ENCODE peak calls at places on chromosomes 11 and 22, in nine cellular contexts. One of them, this sample, is unnamed.
A peak's percentile ranks its signal among the peaks of the same experiment; 100 is the strongest.

GRCh38 chr11:2252018-2252417 is 18.4 kb downstream of the ASCL2 start:
- DNase-seq in pancreas: no peak
- DNase-seq in dorsolateral prefrontal cortex: peak; percentile 21
- DNase-seq in mammary epithelial cell: no peak
- DNase-seq in lower lobe of right lung: no peak
- DNase-seq in heart right ventricle: no peak
- DNase-seq in foreskin keratinocyte: no peak
- DNase-seq in cardiac muscle cell: no peak
- DNase-seq in WERI-Rb-1: no peak
- DNase-seq in this sample: no peak

GRCh38 chr22:46457502-46458488 is 79.6 kb downstream of the CELSR1 start:
- DNase-seq in foreskin keratinocyte: peak; percentile 88
- DNase-seq in dorsolateral prefrontal cortex: no peak
- DNase-seq in lower lobe of right lung: no peak
- DNase-seq in pancreas: peak; percentile 18
- DNase-seq in mammary epithelial cell: peak; percentile 93
- DNase-seq in WERI-Rb-1: no peak
- DNase-seq in cardiac muscle cell: peak; percentile 49
- DNase-seq in heart right ventricle: no peak
- DNase-seq in this sample: no peak

GRCh38 chr22:44406581-44407403 is 91.2 kb downstream of the RTL6 start:
- DNase-seq in lower lobe of right lung: no peak
- DNase-seq in cardiac muscle cell: no peak
- DNase-seq in mammary epithelial cell: no peak
- DNase-seq in heart right ventricle: no peak
- DNase-seq in dorsolateral prefrontal cortex: no peak
- DNase-seq in WERI-Rb-1: no peak
- DNase-seq in foreskin keratinocyte: peak; percentile 80
- DNase-seq in pancreas: no peak
- DNase-seq in this sample: no peak

GRCh38 chr11:104163100-104164027 is 583 bp downstream of the PDGFD start:
- DNase-seq in lower lobe of right lung: no peak
- DNase-seq in cardiac muscle cell: peak; percentile 52
- DNase-seq in dorsolateral prefrontal cortex: no peak
- DNase-seq in mammary epithelial cell: peak; percentile 35
- DNase-seq in WERI-Rb-1: no peak
- DNase-seq in foreskin keratinocyte: no peak
- DNase-seq in pancreas: peak; percentile 66
- DNase-seq in heart right ventricle: peak; percentile 30
- DNase-seq in this sample: no peak

GRCh38 chr11:2406476-2406875 is 5.9 kb downstream of the TSSC4 start:
- DNase-seq in lower lobe of right lung: no peak
- DNase-seq in dorsolateral prefrontal cortex: no peak
- DNase-seq in cardiac muscle cell: no peak
- DNase-seq in foreskin keratinocyte: no peak
- DNase-seq in mammary epithelial cell: no peak
- DNase-seq in pancreas: no peak
- DNase-seq in heart right ventricle: no peak
- DNase-seq in WERI-Rb-1: no peak
- DNase-seq in this sample: no peak

GRCh38 chr11:64101461-64101860 is 64.5 kb downstream of the MACROD1 start:
- DNase-seq in foreskin keratinocyte: no peak
- DNase-seq in dorsolateral prefrontal cortex: peak; percentile 68
- DNase-seq in WERI-Rb-1: no peak
- DNase-seq in pancreas: no peak
- DNase-seq in mammary epithelial cell: no peak
- DNase-seq in lower lobe of right lung: no peak
- DNase-seq in heart right ventricle: no peak
- DNase-seq in cardiac muscle cell: no peak
- DNase-seq in this sample: peak; percentile 57

GRCh38 chr11:122509899-122510298 is 145.6 kb upstream of the UBASH3B start:
- DNase-seq in foreskin keratinocyte: no peak
- DNase-seq in cardiac muscle cell: no peak
- DNase-seq in heart right ventricle: no peak
- DNase-seq in lower lobe of right lung: no peak
- DNase-seq in WERI-Rb-1: no peak
- DNase-seq in pancreas: no peak
- DNase-seq in mammary epithelial cell: no peak
- DNase-seq in dorsolateral prefrontal cortex: no peak
- DNase-seq in this sample: no peak

GRCh38 chr22:45261407-45262088 is 20.9 kb upstream of the KIAA0930 start:
- DNase-seq in lower lobe of right lung: no peak
- DNase-seq in dorsolateral prefrontal cortex: no peak
- DNase-seq in WERI-Rb-1: no peak
- DNase-seq in foreskin keratinocyte: no peak
- DNase-seq in pancreas: no peak
- DNase-seq in cardiac muscle cell: no peak
- DNase-seq in heart right ventricle: no peak
- DNase-seq in mammary epithelial cell: no peak
- DNase-seq in this sample: no peak

GRCh38 chr11:112644410-112645131 is 316.6 kb upstream of the NCAM1 start:
- DNase-seq in dorsolateral prefrontal cortex: no peak
- DNase-seq in cardiac muscle cell: no peak
- DNase-seq in lower lobe of right lung: no peak
- DNase-seq in mammary epithelial cell: no peak
- DNase-seq in pancreas: no peak
- DNase-seq in WERI-Rb-1: no peak
- DNase-seq in heart right ventricle: no peak
- DNase-seq in foreskin keratinocyte: no peak
- DNase-seq in this sample: no peak

GRCh38 chr11:102560555-102561011 is 30.0 kb upstream of the MMP7 start:
- DNase-seq in pancreas: no peak
- DNase-seq in heart right ventricle: no peak
- DNase-seq in lower lobe of right lung: no peak
- DNase-seq in cardiac muscle cell: peak; percentile 79
- DNase-seq in WERI-Rb-1: no peak
- DNase-seq in mammary epithelial cell: peak; percentile 85
- DNase-seq in dorsolateral prefrontal cortex: no peak
- DNase-seq in foreskin keratinocyte: peak; percentile 37
- DNase-seq in this sample: no peak

GRCh38 chr11:33552756-33553155 is 147.9 kb downstream of the C11orf91 start:
- DNase-seq in cardiac muscle cell: no peak
- DNase-seq in heart right ventricle: no peak
- DNase-seq in foreskin keratinocyte: peak; percentile 73
- DNase-seq in lower lobe of right lung: no peak
- DNase-seq in dorsolateral prefrontal cortex: no peak
- DNase-seq in WERI-Rb-1: no peak
- DNase-seq in pancreas: no peak
- DNase-seq in mammary epithelial cell: peak; percentile 20
- DNase-seq in this sample: no peak

GRCh38 chr11:10640308-10640707 is 53.2 kb downstream of the IRAG1 start:
- DNase-seq in pancreas: no peak
- DNase-seq in dorsolateral prefrontal cortex: no peak
- DNase-seq in cardiac muscle cell: no peak
- DNase-seq in lower lobe of right lung: no peak
- DNase-seq in foreskin keratinocyte: no peak
- DNase-seq in WERI-Rb-1: peak; percentile 50
- DNase-seq in heart right ventricle: no peak
- DNase-seq in mammary epithelial cell: no peak
- DNase-seq in this sample: no peak

GRCh38 chr11:5242933-5243844 is 6.5 kb downstream of the HBG1 start:
- DNase-seq in foreskin keratinocyte: no peak
- DNase-seq in mammary epithelial cell: no peak
- DNase-seq in cardiac muscle cell: no peak
- DNase-seq in WERI-Rb-1: no peak
- DNase-seq in dorsolateral prefrontal cortex: no peak
- DNase-seq in heart right ventricle: no peak
- DNase-seq in pancreas: no peak
- DNase-seq in lower lobe of right lung: no peak
- DNase-seq in this sample: no peak

GRCh38 chr11:66789097-66789890 is 53.9 kb upstream of the RCE1 start:
- DNase-seq in foreskin keratinocyte: no peak
- DNase-seq in heart right ventricle: no peak
- DNase-seq in cardiac muscle cell: no peak
- DNase-seq in mammary epithelial cell: no peak
- DNase-seq in lower lobe of right lung: no peak
- DNase-seq in WERI-Rb-1: no peak
- DNase-seq in dorsolateral prefrontal cortex: no peak
- DNase-seq in pancreas: no peak
- DNase-seq in this sample: no peak

GRCh38 chr11:21949741-21950413 is 243.0 kb upstream of the ANO5 start:
- DNase-seq in dorsolateral prefrontal cortex: no peak
- DNase-seq in mammary epithelial cell: no peak
- DNase-seq in pancreas: no peak
- DNase-seq in WERI-Rb-1: no peak
- DNase-seq in heart right ventricle: no peak
- DNase-seq in foreskin keratinocyte: no peak
- DNase-seq in lower lobe of right lung: no peak
- DNase-seq in cardiac muscle cell: no peak
- DNase-seq in this sample: no peak

GRCh38 chr22:45804319-45804985 is 132.8 kb downstream of the ATXN10 start:
- DNase-seq in cardiac muscle cell: peak; percentile 14
- DNase-seq in dorsolateral prefrontal cortex: no peak
- DNase-seq in lower lobe of right lung: no peak
- DNase-seq in heart right ventricle: no peak
- DNase-seq in foreskin keratinocyte: no peak
- DNase-seq in mammary epithelial cell: no peak
- DNase-seq in WERI-Rb-1: no peak
- DNase-seq in pancreas: no peak
- DNase-seq in this sample: no peak

GRCh38 chr11:34302046-34302921 is 55.5 kb downstream of the ABTB2 start:
- DNase-seq in pancreas: no peak
- DNase-seq in lower lobe of right lung: no peak
- DNase-seq in foreskin keratinocyte: no peak
- DNase-seq in heart right ventricle: no peak
- DNase-seq in WERI-Rb-1: no peak
- DNase-seq in cardiac muscle cell: peak; percentile 89
- DNase-seq in mammary epithelial cell: peak; percentile 77
- DNase-seq in dorsolateral prefrontal cortex: no peak
- DNase-seq in this sample: no peak

GRCh38 chr22:41775976-41776375 is 24.5 kb upstream of the CCDC134 start:
- DNase-seq in heart right ventricle: no peak
- DNase-seq in WERI-Rb-1: no peak
- DNase-seq in foreskin keratinocyte: no peak
- DNase-seq in dorsolateral prefrontal cortex: no peak
- DNase-seq in pancreas: no peak
- DNase-seq in lower lobe of right lung: no peak
- DNase-seq in mammary epithelial cell: no peak
- DNase-seq in cardiac muscle cell: peak; percentile 6
- DNase-seq in this sample: no peak

GRCh38 chr11:128506384-128506783 is 81.0 kb downstream of the ETS1 start:
- DNase-seq in lower lobe of right lung: no peak
- DNase-seq in dorsolateral prefrontal cortex: no peak
- DNase-seq in foreskin keratinocyte: no peak
- DNase-seq in mammary epithelial cell: no peak
- DNase-seq in cardiac muscle cell: no peak
- DNase-seq in pancreas: no peak
- DNase-seq in heart right ventricle: no peak
- DNase-seq in WERI-Rb-1: peak; percentile 21
- DNase-seq in this sample: no peak

GRCh38 chr11:128506999-128507591 is 80.3 kb downstream of the ETS1 start:
- DNase-seq in lower lobe of right lung: peak; percentile 70
- DNase-seq in pancreas: peak; percentile 82
- DNase-seq in WERI-Rb-1: peak; percentile 72
- DNase-seq in mammary epithelial cell: peak; percentile 90
- DNase-seq in dorsolateral prefrontal cortex: peak; percentile 58
- DNase-seq in foreskin keratinocyte: peak; percentile 92
- DNase-seq in cardiac muscle cell: peak; percentile 93
- DNase-seq in heart right ventricle: peak; percentile 75
- DNase-seq in this sample: no peak

GRCh38 chr11:128503231-128503991 is 83.9 kb downstream of the ETS1 start:
- DNase-seq in dorsolateral prefrontal cortex: no peak
- DNase-seq in mammary epithelial cell: peak; percentile 92
- DNase-seq in cardiac muscle cell: peak; percentile 65
- DNase-seq in lower lobe of right lung: no peak
- DNase-seq in foreskin keratinocyte: peak; percentile 98
- DNase-seq in WERI-Rb-1: no peak
- DNase-seq in pancreas: no peak
- DNase-seq in heart right ventricle: no peak
- DNase-seq in this sample: no peak

GRCh38 chr11:128504489-128504888 is 82.9 kb downstream of the ETS1 start:
- DNase-seq in WERI-Rb-1: no peak
- DNase-seq in foreskin keratinocyte: no peak
- DNase-seq in pancreas: no peak
- DNase-seq in lower lobe of right lung: no peak
- DNase-seq in mammary epithelial cell: no peak
- DNase-seq in heart right ventricle: no peak
- DNase-seq in cardiac muscle cell: no peak
- DNase-seq in dorsolateral prefrontal cortex: no peak
- DNase-seq in this sample: no peak

GRCh38 chr11:128505449-128506058 is 81.8 kb downstream of the ETS1 start:
- DNase-seq in heart right ventricle: no peak
- DNase-seq in dorsolateral prefrontal cortex: peak; percentile 36
- DNase-seq in WERI-Rb-1: peak; percentile 93
- DNase-seq in lower lobe of right lung: no peak
- DNase-seq in mammary epithelial cell: no peak
- DNase-seq in pancreas: no peak
- DNase-seq in foreskin keratinocyte: no peak
- DNase-seq in cardiac muscle cell: no peak
- DNase-seq in this sample: no peak
- H3K27ac ChIP-seq in heart right ventricle: peak overlapping the region; percentile 86
- H3K27ac ChIP-seq in dorsolateral prefrontal cortex: no peak overlapping the region
- H3K27ac ChIP-seq in WERI-Rb-1: peak overlapping the region; percentile 74
- H3K27ac ChIP-seq in lower lobe of right lung: peak overlapping the region; percentile 83
- H3K27ac ChIP-seq in mammary epithelial cell: no peak overlapping the region
- H3K27ac ChIP-seq in pancreas: no peak overlapping the region
- H3K27ac ChIP-seq in foreskin keratinocyte: no peak overlapping the region
- H3K27ac ChIP-seq in cardiac muscle cell: no peak overlapping the region
- H3K27ac ChIP-seq in this sample: no peak overlapping the region

DNA sequence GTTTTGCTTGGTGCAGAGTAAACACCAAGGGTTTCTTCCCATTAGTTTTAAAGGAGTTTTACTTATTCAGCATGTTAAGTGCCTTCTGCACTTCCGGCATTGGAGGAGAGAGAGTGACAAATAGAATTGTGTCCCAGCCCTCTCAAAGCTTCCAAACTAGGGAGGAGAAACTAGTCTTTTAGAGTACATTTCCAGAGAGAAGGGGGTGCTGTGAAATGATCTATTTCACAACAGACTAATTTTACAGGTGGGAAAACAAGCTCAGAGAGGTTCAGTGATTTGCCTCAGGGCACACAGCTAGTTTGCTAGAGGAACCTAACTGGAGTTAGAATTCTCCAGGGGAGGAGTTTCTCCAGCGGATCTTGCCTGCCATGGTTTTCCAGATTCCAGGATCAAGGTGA is 12.6 kb downstream of the MPST start:
- DNase-seq in lower lobe of right lung: no peak
- DNase-seq in cardiac muscle cell: no peak
- DNase-seq in heart right ventricle: no peak
- DNase-seq in dorsolateral prefrontal cortex: no peak
- DNase-seq in pancreas: no peak
- DNase-seq in mammary epithelial cell: no peak
- DNase-seq in foreskin keratinocyte: no peak
- DNase-seq in WERI-Rb-1: no peak
- DNase-seq in this sample: no peak
- H3K27ac ChIP-seq in lower lobe of right lung: peak overlapping the region; percentile 62
- H3K27ac ChIP-seq in cardiac muscle cell: no peak overlapping the region
- H3K27ac ChIP-seq in heart right ventricle: no peak overlapping the region
- H3K27ac ChIP-seq in dorsolateral prefrontal cortex: no peak overlapping the region
- H3K27ac ChIP-seq in pancreas: peak overlapping the region; percentile 72
- H3K27ac ChIP-seq in mammary epithelial cell: no peak overlapping the region
- H3K27ac ChIP-seq in foreskin keratinocyte: no peak overlapping the region
- H3K27ac ChIP-seq in WERI-Rb-1: no peak overlapping the region
- H3K27ac ChIP-seq in this sample: no peak overlapping the region

GRCh38 chr11:73176145-73176891 is 34.2 kb upstream of the FCHSD2 start:
- DNase-seq in pancreas: no peak
- DNase-seq in dorsolateral prefrontal cortex: no peak
- DNase-seq in heart right ventricle: no peak
- DNase-seq in foreskin keratinocyte: no peak
- DNase-seq in cardiac muscle cell: no peak
- DNase-seq in WERI-Rb-1: no peak
- DNase-seq in mammary epithelial cell: no peak
- DNase-seq in lower lobe of right lung: no peak
- DNase-seq in this sample: no peak
- H3K27ac ChIP-seq in pancreas: peak overlapping the region; percentile 33
- H3K27ac ChIP-seq in dorsolateral prefrontal cortex: no peak overlapping the region
- H3K27ac ChIP-seq in heart right ventricle: peak overlapping the region; percentile 89
- H3K27ac ChIP-seq in foreskin keratinocyte: no peak overlapping the region
- H3K27ac ChIP-seq in cardiac muscle cell: no peak overlapping the region
- H3K27ac ChIP-seq in WERI-Rb-1: no peak overlapping the region
- H3K27ac ChIP-seq in mammary epithelial cell: no peak overlapping the region
- H3K27ac ChIP-seq in lower lobe of right lung: peak overlapping the region; percentile 72
- H3K27ac ChIP-seq in this sample: no peak overlapping the region

GRCh38 chr22:50046481-50047245 is 11.4 kb downstream of the TTLL8 start:
- DNase-seq in heart right ventricle: no peak
- DNase-seq in lower lobe of right lung: no peak
- DNase-seq in cardiac muscle cell: no peak
- DNase-seq in dorsolateral prefrontal cortex: no peak
- DNase-seq in foreskin keratinocyte: no peak
- DNase-seq in pancreas: no peak
- DNase-seq in WERI-Rb-1: no peak
- DNase-seq in mammary epithelial cell: no peak
- DNase-seq in this sample: no peak
- H3K27ac ChIP-seq in heart right ventricle: no peak overlapping the region
- H3K27ac ChIP-seq in lower lobe of right lung: no peak overlapping the region
- H3K27ac ChIP-seq in cardiac muscle cell: no peak overlapping the region
- H3K27ac ChIP-seq in dorsolateral prefrontal cortex: no peak overlapping the region
- H3K27ac ChIP-seq in foreskin keratinocyte: no peak overlapping the region
- H3K27ac ChIP-seq in pancreas: no peak overlapping the region
- H3K27ac ChIP-seq in WERI-Rb-1: no peak overlapping the region
- H3K27ac ChIP-seq in mammary epithelial cell: no peak overlapping the region
- H3K27ac ChIP-seq in this sample: no peak overlapping the region